ENCODE peak calls at places on chromosome 15, in ten cellular contexts. A is CD8-positive, alpha-beta memory T cell; B is keratinocyte; G is Daoy; W is pancreas; D is lung microvascular endothelial cell; R is endothelial cell; S is foreskin fibroblast; O is stimulated activated CD4-positive, alpha-beta T cell treated with anti-CD3 and anti-CD28 coated beads, Interleukin-1b, Interleukin-23, amount 100 ng/mL, for 24 hours; I is GM23338. K is an unnamed sample.

GRCh38 chr15:48946088-48946839 is 17.5 kb downstream of the SHC4 start:
- DNase-seq in A (no peak), G (peak), I (no peak), R (no peak), W (no peak), O (no peak), S (peak), B (peak), D (peak), K (no peak)

GRCh38 chr15:38406451-38406850 is 47.5 kb upstream of the FAM98B start:
- DNase-seq in G (no peak), A (no peak), D (no peak), W (no peak), B (no peak), I (no peak), O (no peak), S (peak), R (no peak), K (no peak)

GRCh38 chr15:58404722-58405121 is 27.1 kb upstream of the LIPC start:
- DNase-seq in W (no peak), S (no peak), D (no peak), G (no peak), A (no peak), R (no peak), B (no peak), I (no peak), O (no peak), K (no peak)

GRCh38 chr15:96296264-96296663 is 34.2 kb upstream of the NR2F2 start:
- DNase-seq in O (no peak), D (peak), I (no peak), G (peak), B (no peak), S (no peak), R (no peak), W (no peak), A (no peak), K (no peak)

GRCh38 chr15:59178151-59178705 is 28.4 kb upstream of the LDHAL6B start:
- DNase-seq in O (no peak), W (no peak), D (no peak), B (no peak), A (no peak), S (no peak), R (no peak), I (no peak), G (no peak), K (no peak)

GRCh38 chr15:68650901-68651709 is 72.3 kb downstream of the CORO2B start:
- DNase-seq in A (peak), I (peak), B (no peak), W (peak), S (no peak), R (peak), O (peak), G (peak), D (peak), K (no peak)

GRCh38 chr15:33581032-33581431 is 270.3 kb downstream of the RYR3 start:
- DNase-seq in G (peak), W (no peak), R (no peak), B (peak), O (no peak), A (no peak), D (no peak), S (peak), I (no peak), K (no peak)

GRCh38 chr15:56749982-56750381 is 16.7 kb upstream of the ZNF280D start:
- DNase-seq in S (no peak), I (no peak), A (no peak), O (no peak), R (no peak), W (no peak), B (no peak), G (no peak), D (no peak), K (no peak)

GRCh38 chr15:94840794-94841587 is 609.6 kb downstream of the MCTP2 start:
- DNase-seq in O (no peak), R (no peak), B (no peak), S (peak), A (no peak), I (peak), D (peak), W (no peak), G (peak), K (no peak)

GRCh38 chr15:60970246-60971170 is 258.6 kb downstream of the RORA start:
- DNase-seq in O (no peak), S (peak), D (peak), I (no peak), W (no peak), B (no peak), R (no peak), G (peak), A (no peak), K (no peak)

K was measured in central memory CD8-positive, alpha-beta T cell.